ENCODE peak calls at places on chromosome 5, in five cellular contexts. I is ACHN; X is stimulated activated CD8-positive, alpha-beta memory T cell treated with anti-CD3 and anti-CD28 coated beads, Interleukin-15, amount 100 ng/mL, for 24 hours; H is A549; T is renal cortical epithelial cell. W is an unnamed sample.

GRCh38 chr5:150288361-150288760 is 1.2 kb downstream of the CAMK2A start:
- DNase-seq in T (no peak), X (no peak), I (no peak), H (no peak), W (no peak)

GRCh38 chr5:112703866-112704820 is 33.5 kb upstream of the APC start:
- DNase-seq in H (no peak), I (no peak), X (no peak), T (no peak), W (no peak)

GRCh38 chr5:42337607-42338006 is 85.6 kb upstream of the GHR start:
- DNase-seq in T (no peak), X (no peak), I (no peak), H (no peak), W (no peak)

GRCh38 chr5:3220201-3220600 is 375.4 kb upstream of the IRX1 start:
- DNase-seq in H (no peak), I (no peak), X (no peak), T (no peak), W (no peak)

GRCh38 chr5:176809544-176810083 is 745 bp upstream of the UNC5A start:
- DNase-seq in X (no peak), I (no peak), H (no peak), T (no peak), W (peak)

GRCh38 chr5:136109453-136109852 is 23.2 kb upstream of the SMAD5 start:
- DNase-seq in I (no peak), H (no peak), X (no peak), T (no peak), W (no peak)

GRCh38 chr5:132498152-132498551 is 7.6 kb upstream of the IRF1 start:
- DNase-seq in T (peak), I (peak), H (peak), X (no peak), W (no peak)

GRCh38 chr5:6396043-6396442 is 17.7 kb upstream of the MED10 start:
- DNase-seq in I (no peak), H (no peak), T (no peak), X (no peak), W (no peak)

GRCh38 chr5:77168884-77169254 is 41.6 kb upstream of the PDE8B start:
- DNase-seq in H (peak), X (no peak), T (peak), I (no peak), W (no peak)

GRCh38 chr5:156475182-156475830 is 148.3 kb downstream of the SGCD start:
- DNase-seq in T (no peak), I (no peak), X (no peak), H (no peak), W (no peak)

GRCh38 chr5:73136277-73136606 is 15.9 kb downstream of the TMEM171 start:
- DNase-seq in I (no peak), T (no peak), X (no peak), H (no peak), W (no peak)

GRCh38 chr5:169905017-169905416 is 75.3 kb downstream of the INSYN2B start:
- DNase-seq in T (no peak), X (no peak), I (no peak), H (no peak), W (no peak)

GRCh38 chr5:96455789-96456188 is 22.7 kb upstream of the PCSK1 start:
- DNase-seq in I (no peak), H (no peak), T (no peak), X (no peak), W (no peak)

GRCh38 chr5:96176022-96176421 is 214.4 kb upstream of the ELL2 start:
- DNase-seq in I (no peak), H (no peak), T (no peak), X (no peak), W (no peak)

GRCh38 chr5:66144799-66145390 is 795 bp downstream of the SREK1 start:
- DNase-seq in I (no peak), H (no peak), X (no peak), T (no peak), W (no peak)

GRCh38 chr5:150107909-150108447 is 21.6 kb upstream of the CSF1R start:
- DNase-seq in X (no peak), T (peak), I (no peak), H (no peak), W (no peak)

GRCh38 chr5:33817301-33817700 is 74.5 kb downstream of the ADAMTS12 start:
- DNase-seq in X (no peak), I (no peak), T (no peak), H (no peak), W (no peak)

GRCh38 chr5:135761746-135762145 is 72.7 kb upstream of the SLC25A48 start:
- DNase-seq in X (no peak), T (no peak), H (no peak), I (no peak), W (peak)

GRCh38 chr5:30030110-30030509 is 1163.4 kb upstream of the CDH6 start:
- DNase-seq in T (no peak), H (no peak), X (no peak), I (no peak), W (no peak)

GRCh38 chr5:123285122-123286011 is 137.8 kb downstream of the CEP120 start:
- DNase-seq in X (no peak), T (no peak), I (no peak), H (no peak), W (peak)

GRCh38 chr5:68531970-68532369 is 316.4 kb downstream of the PIK3R1 start:
- DNase-seq in H (no peak), X (no peak), I (no peak), T (no peak), W (no peak)

GRCh38 chr5:63145167-63145566 is 566.5 kb downstream of the LRRC70 start:
- DNase-seq in X (no peak), T (no peak), I (no peak), H (no peak), W (no peak)

GRCh38 chr5:179837076-179838011 is 16.6 kb downstream of the SQSTM1 start:
- DNase-seq in H (no peak), T (no peak), X (no peak), I (no peak), W (no peak)

GRCh38 chr5:141623197-141623596 is 4.4 kb upstream of the DIAPH1 start:
- DNase-seq in T (no peak), H (no peak), I (no peak), X (no peak), W (no peak)

GRCh38 chr5:175516933-175517823 is 38.8 kb downstream of the SFXN1 start:
- DNase-seq in I (no peak), X (no peak), T (no peak), H (no peak), W (no peak)

GRCh38 chr5:989961-990530 is 18.6 kb upstream of the NKD2 start:
- DNase-seq in X (no peak), T (no peak), I (no peak), H (no peak), W (no peak)

W was measured in NCI-H524 treated with DMSO at 0.1 percent for 48 hours.